ENCODE peak calls at places on chromosome 17, in ten cellular contexts. One of them, this sample, is unnamed.
A peak's percentile ranks its signal among the peaks of the same experiment; 100 is the strongest.

GRCh38 chr17:21397341-21398050 is 21.3 kb downstream of the KCNJ12 start:
- DNase-seq in choroid plexus epithelial cell: peak; percentile 73
- DNase-seq in psoas muscle: peak; percentile 43
- DNase-seq in transverse colon: no peak
- DNase-seq in fibroblast of mammary gland: peak; percentile 71
- DNase-seq in stomach: no peak
- DNase-seq in fibroblast of the aortic adventitia: peak; percentile 74
- DNase-seq in esophagus muscularis mucosa: no peak
- DNase-seq in AG04450: peak; percentile 50
- DNase-seq in mucosa of descending colon: no peak
- DNase-seq in this sample: peak; percentile 35

GRCh38 chr17:661509-661908 is 53.1 kb downstream of the VPS53 start:
- DNase-seq in fibroblast of mammary gland: no peak
- DNase-seq in transverse colon: no peak
- DNase-seq in stomach: no peak
- DNase-seq in mucosa of descending colon: no peak
- DNase-seq in AG04450: no peak
- DNase-seq in esophagus muscularis mucosa: no peak
- DNase-seq in psoas muscle: no peak
- DNase-seq in choroid plexus epithelial cell: no peak
- DNase-seq in fibroblast of the aortic adventitia: no peak
- DNase-seq in this sample: no peak

GRCh38 chr17:73360961-73361761 is 49.4 kb upstream of the CDC42EP4 start:
- DNase-seq in choroid plexus epithelial cell: no peak
- DNase-seq in transverse colon: no peak
- DNase-seq in esophagus muscularis mucosa: no peak
- DNase-seq in AG04450: no peak
- DNase-seq in mucosa of descending colon: no peak
- DNase-seq in stomach: no peak
- DNase-seq in fibroblast of the aortic adventitia: no peak
- DNase-seq in fibroblast of mammary gland: no peak
- DNase-seq in psoas muscle: no peak
- DNase-seq in this sample: no peak

GRCh38 chr17:78899361-78900260 is 3.4 kb downstream of the CEP295NL start:
- DNase-seq in esophagus muscularis mucosa: no peak
- DNase-seq in stomach: no peak
- DNase-seq in fibroblast of the aortic adventitia: peak; percentile 69
- DNase-seq in mucosa of descending colon: no peak
- DNase-seq in psoas muscle: no peak
- DNase-seq in fibroblast of mammary gland: no peak
- DNase-seq in transverse colon: no peak
- DNase-seq in choroid plexus epithelial cell: peak; percentile 64
- DNase-seq in AG04450: no peak
- DNase-seq in this sample: peak; percentile 26

GRCh38 chr17:44360826-44361225 is 2.8 kb downstream of the FAM171A2 start:
- DNase-seq in fibroblast of the aortic adventitia: peak; percentile 43
- DNase-seq in choroid plexus epithelial cell: peak; percentile 80
- DNase-seq in fibroblast of mammary gland: peak; percentile 26
- DNase-seq in mucosa of descending colon: no peak
- DNase-seq in transverse colon: no peak
- DNase-seq in stomach: no peak
- DNase-seq in AG04450: peak; percentile 32
- DNase-seq in psoas muscle: no peak
- DNase-seq in esophagus muscularis mucosa: no peak
- DNase-seq in this sample: peak; percentile 57

GRCh38 chr17:10119203-10120112 is 78.9 kb downstream of the GAS7 start:
- DNase-seq in psoas muscle: peak; percentile 57
- DNase-seq in transverse colon: peak; percentile 77
- DNase-seq in mucosa of descending colon: peak; percentile 80
- DNase-seq in fibroblast of the aortic adventitia: no peak
- DNase-seq in fibroblast of mammary gland: peak; percentile 18
- DNase-seq in AG04450: no peak
- DNase-seq in choroid plexus epithelial cell: no peak
- DNase-seq in stomach: peak; percentile 49
- DNase-seq in esophagus muscularis mucosa: no peak
- DNase-seq in this sample: no peak

GRCh38 chr17:65558683-65559311 is 2.7 kb downstream of the AXIN2 start:
- DNase-seq in fibroblast of the aortic adventitia: no peak
- DNase-seq in AG04450: no peak
- DNase-seq in transverse colon: no peak
- DNase-seq in fibroblast of mammary gland: no peak
- DNase-seq in mucosa of descending colon: peak; percentile 30
- DNase-seq in choroid plexus epithelial cell: no peak
- DNase-seq in psoas muscle: no peak
- DNase-seq in esophagus muscularis mucosa: no peak
- DNase-seq in stomach: no peak
- DNase-seq in this sample: no peak

GRCh38 chr17:41340934-41341861 is 9.4 kb downstream of the KRT33A start:
- DNase-seq in transverse colon: no peak
- DNase-seq in fibroblast of the aortic adventitia: no peak
- DNase-seq in stomach: no peak
- DNase-seq in fibroblast of mammary gland: no peak
- DNase-seq in AG04450: no peak
- DNase-seq in choroid plexus epithelial cell: no peak
- DNase-seq in mucosa of descending colon: no peak
- DNase-seq in esophagus muscularis mucosa: no peak
- DNase-seq in psoas muscle: no peak
- DNase-seq in this sample: no peak

GRCh38 chr17:3531266-3532101 is 26.1 kb downstream of the TRPV3 start:
- DNase-seq in AG04450: no peak
- DNase-seq in choroid plexus epithelial cell: no peak
- DNase-seq in esophagus muscularis mucosa: no peak
- DNase-seq in fibroblast of the aortic adventitia: no peak
- DNase-seq in transverse colon: no peak
- DNase-seq in fibroblast of mammary gland: no peak
- DNase-seq in mucosa of descending colon: no peak
- DNase-seq in psoas muscle: no peak
- DNase-seq in stomach: no peak
- DNase-seq in this sample: no peak

DNA sequence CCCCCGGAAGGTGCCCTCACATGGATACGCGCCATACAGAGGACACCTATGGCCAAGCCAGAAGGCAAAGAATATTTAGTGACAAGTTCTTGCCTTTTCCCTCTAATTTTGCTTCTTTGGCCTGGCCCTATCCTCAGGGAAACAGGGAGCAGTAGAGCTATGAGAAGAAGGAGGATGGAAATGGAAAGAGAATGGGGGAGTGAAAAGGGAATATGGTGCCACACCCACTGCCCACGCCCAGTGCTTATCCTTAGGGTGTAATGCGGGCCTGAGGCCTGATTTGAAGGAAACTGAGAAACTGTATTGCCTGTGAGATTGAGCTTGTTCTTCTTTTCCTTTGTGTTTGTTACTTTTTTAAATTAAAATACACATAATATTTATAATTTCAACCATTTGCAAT is 255.1 kb downstream of the HS3ST3A1 start:
- DNase-seq in transverse colon: no peak
- DNase-seq in AG04450: no peak
- DNase-seq in stomach: no peak
- DNase-seq in psoas muscle: no peak
- DNase-seq in esophagus muscularis mucosa: no peak
- DNase-seq in fibroblast of mammary gland: no peak
- DNase-seq in choroid plexus epithelial cell: no peak
- DNase-seq in fibroblast of the aortic adventitia: no peak
- DNase-seq in mucosa of descending colon: no peak
- DNase-seq in this sample: no peak
- TF ChIP-seq CTCF in transverse colon: no peak
- TF ChIP-seq CTCF in AG04450: no peak
- TF ChIP-seq CTCF in stomach: no peak
- TF ChIP-seq CTCF in psoas muscle: no peak
- TF ChIP-seq CTCF in esophagus muscularis mucosa: no peak
- TF ChIP-seq CTCF in fibroblast of mammary gland: no peak
- TF ChIP-seq CTCF in choroid plexus epithelial cell: no peak
- TF ChIP-seq CTCF in fibroblast of the aortic adventitia: no peak
- TF ChIP-seq CTCF in mucosa of descending colon: no peak
- TF ChIP-seq CTCF in this sample: no peak

DNA sequence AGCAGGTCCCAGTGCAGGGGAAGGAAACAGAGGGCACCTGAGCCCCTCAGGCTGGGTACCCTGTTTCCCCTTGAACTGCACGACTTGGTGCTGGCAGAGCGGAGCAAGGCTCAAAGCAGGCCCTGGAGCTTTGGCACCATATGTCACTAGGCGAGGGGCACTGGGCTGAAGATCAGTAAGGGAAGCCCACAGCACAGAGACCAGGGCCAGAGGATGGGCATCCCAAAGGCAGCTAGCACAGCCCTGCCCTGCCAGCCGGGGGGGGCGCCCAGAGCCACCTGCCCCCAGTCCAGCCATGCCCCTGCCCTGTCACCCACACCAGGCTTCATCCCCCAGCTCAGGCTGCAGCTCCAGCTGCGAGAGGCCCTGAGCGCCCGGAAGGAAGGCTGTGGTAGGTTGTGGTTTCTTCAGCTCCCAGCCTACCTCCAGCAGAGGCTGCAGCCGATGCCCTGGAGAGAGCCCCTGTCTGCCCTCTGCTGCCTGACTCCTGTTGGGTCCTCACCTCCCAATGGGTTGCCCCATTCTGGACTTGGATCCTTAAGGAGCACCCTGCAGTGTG is 10.9 kb downstream of the NHERF1 start:
- DNase-seq in transverse colon: peak; percentile 69
- DNase-seq in fibroblast of the aortic adventitia: no peak
- DNase-seq in fibroblast of mammary gland: no peak
- DNase-seq in mucosa of descending colon: no peak
- DNase-seq in stomach: no peak
- DNase-seq in AG04450: no peak
- DNase-seq in choroid plexus epithelial cell: no peak
- DNase-seq in psoas muscle: no peak
- DNase-seq in esophagus muscularis mucosa: no peak
- DNase-seq in this sample: no peak
- H3K4me3 ChIP-seq in transverse colon: no peak overlapping the region
- H3K4me3 ChIP-seq in fibroblast of the aortic adventitia: no peak overlapping the region
- H3K4me3 ChIP-seq in fibroblast of mammary gland: no peak overlapping the region
- H3K4me3 ChIP-seq in mucosa of descending colon: no peak overlapping the region
- H3K4me3 ChIP-seq in stomach: no peak overlapping the region
- H3K4me3 ChIP-seq in AG04450: no peak overlapping the region
- H3K4me3 ChIP-seq in choroid plexus epithelial cell: no peak overlapping the region
- H3K4me3 ChIP-seq in psoas muscle: no peak overlapping the region
- H3K4me3 ChIP-seq in esophagus muscularis mucosa: no peak overlapping the region
- H3K4me3 ChIP-seq in this sample: no peak overlapping the region

GRCh38 chr17:81822996-81823799 is 9.9 kb downstream of the MCRIP1 start:
- DNase-seq in fibroblast of mammary gland: no peak
- DNase-seq in fibroblast of the aortic adventitia: no peak
- DNase-seq in psoas muscle: no peak
- DNase-seq in mucosa of descending colon: no peak
- DNase-seq in stomach: no peak
- DNase-seq in choroid plexus epithelial cell: no peak
- DNase-seq in transverse colon: no peak
- DNase-seq in AG04450: no peak
- DNase-seq in esophagus muscularis mucosa: no peak
- DNase-seq in this sample: no peak

GRCh38 chr17:81824595-81824994 is 8.5 kb downstream of the MCRIP1 start:
- DNase-seq in AG04450: no peak
- DNase-seq in transverse colon: no peak
- DNase-seq in stomach: no peak
- DNase-seq in psoas muscle: no peak
- DNase-seq in esophagus muscularis mucosa: no peak
- DNase-seq in choroid plexus epithelial cell: no peak
- DNase-seq in fibroblast of the aortic adventitia: no peak
- DNase-seq in mucosa of descending colon: no peak
- DNase-seq in fibroblast of mammary gland: no peak
- DNase-seq in this sample: no peak

GRCh38 chr17:81823800-81824550 is 9.1 kb downstream of the MCRIP1 start:
- DNase-seq in stomach: no peak
- DNase-seq in psoas muscle: no peak
- DNase-seq in AG04450: no peak
- DNase-seq in choroid plexus epithelial cell: no peak
- DNase-seq in fibroblast of the aortic adventitia: no peak
- DNase-seq in transverse colon: no peak
- DNase-seq in fibroblast of mammary gland: no peak
- DNase-seq in esophagus muscularis mucosa: no peak
- DNase-seq in mucosa of descending colon: no peak
- DNase-seq in this sample: no peak

GRCh38 chr17:81828656-81829055 is 4.4 kb downstream of the MCRIP1 start:
- DNase-seq in stomach: no peak
- DNase-seq in mucosa of descending colon: no peak
- DNase-seq in fibroblast of mammary gland: no peak
- DNase-seq in transverse colon: no peak
- DNase-seq in choroid plexus epithelial cell: peak; percentile 48
- DNase-seq in AG04450: no peak
- DNase-seq in psoas muscle: no peak
- DNase-seq in fibroblast of the aortic adventitia: no peak
- DNase-seq in esophagus muscularis mucosa: no peak
- DNase-seq in this sample: no peak

DNA sequence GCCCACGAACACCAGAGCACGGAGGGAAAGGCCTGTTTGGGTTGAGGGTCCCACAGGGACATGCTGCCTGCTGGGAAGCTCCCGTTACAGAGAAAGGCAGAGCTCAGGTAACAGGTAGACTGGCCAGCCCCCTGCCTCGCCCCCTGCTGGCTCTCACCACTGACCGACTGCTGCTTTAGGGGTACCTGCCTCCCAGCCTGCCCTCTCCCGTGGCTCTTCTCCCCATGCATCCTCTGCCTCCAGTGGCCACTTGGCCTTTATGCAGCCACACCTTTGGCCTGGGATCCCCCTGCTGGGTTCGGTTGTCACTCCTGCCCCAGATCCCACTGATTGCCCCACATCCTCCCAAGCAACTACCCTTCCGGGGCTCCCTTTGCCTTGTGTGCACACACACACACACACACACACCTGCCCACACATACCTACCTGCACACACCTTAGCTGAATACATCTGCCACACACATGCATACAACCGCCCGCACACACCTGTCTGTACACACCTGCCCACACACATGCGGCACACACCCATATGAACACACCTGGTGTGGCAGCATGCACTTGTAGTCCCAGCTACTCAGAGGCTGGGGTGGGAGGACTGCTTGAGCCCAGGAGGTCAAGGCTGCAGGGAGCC is 7.1 kb downstream of the MCRIP1 start:
- DNase-seq in psoas muscle: no peak
- DNase-seq in fibroblast of mammary gland: no peak
- DNase-seq in transverse colon: no peak
- DNase-seq in stomach: no peak
- DNase-seq in mucosa of descending colon: no peak
- DNase-seq in fibroblast of the aortic adventitia: no peak
- DNase-seq in AG04450: no peak
- DNase-seq in esophagus muscularis mucosa: no peak
- DNase-seq in choroid plexus epithelial cell: no peak
- DNase-seq in this sample: no peak
- TF ChIP-seq CTCF in psoas muscle: peak; percentile 5
- TF ChIP-seq CTCF in fibroblast of mammary gland: no peak
- TF ChIP-seq CTCF in transverse colon: no peak
- TF ChIP-seq CTCF in stomach: no peak
- TF ChIP-seq CTCF in mucosa of descending colon: no peak
- TF ChIP-seq CTCF in fibroblast of the aortic adventitia: no peak
- TF ChIP-seq CTCF in AG04450: no peak
- TF ChIP-seq CTCF in esophagus muscularis mucosa: no peak
- TF ChIP-seq CTCF in choroid plexus epithelial cell: no peak
- TF ChIP-seq CTCF in this sample: no peak

DNA sequence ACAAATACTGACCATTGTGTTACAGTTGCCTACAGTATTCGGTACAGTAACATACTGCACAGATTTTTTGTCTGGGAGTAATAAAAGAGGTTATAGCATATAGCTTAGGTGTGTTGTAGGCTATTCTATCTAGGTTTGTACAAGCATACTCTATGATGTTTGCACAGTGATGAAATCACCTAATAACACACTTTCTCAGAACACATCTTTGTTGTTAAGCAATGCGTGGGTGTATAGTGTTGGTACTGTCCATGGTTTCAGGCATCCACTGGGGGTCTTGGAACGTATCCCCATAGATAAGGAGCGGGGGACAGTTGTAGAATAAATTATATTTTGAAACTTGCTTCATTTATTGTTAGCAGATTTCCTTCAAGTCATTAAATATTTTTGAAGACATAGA is 293.3 kb upstream of the TBX2 start:
- DNase-seq in AG04450: no peak
- DNase-seq in fibroblast of the aortic adventitia: no peak
- DNase-seq in stomach: no peak
- DNase-seq in fibroblast of mammary gland: no peak
- DNase-seq in psoas muscle: no peak
- DNase-seq in esophagus muscularis mucosa: no peak
- DNase-seq in choroid plexus epithelial cell: no peak
- DNase-seq in transverse colon: no peak
- DNase-seq in mucosa of descending colon: no peak
- DNase-seq in this sample: no peak
- H3K4me3 ChIP-seq in AG04450: no peak overlapping the region
- H3K4me3 ChIP-seq in fibroblast of the aortic adventitia: no peak overlapping the region
- H3K4me3 ChIP-seq in stomach: no peak overlapping the region
- H3K4me3 ChIP-seq in fibroblast of mammary gland: no peak overlapping the region
- H3K4me3 ChIP-seq in psoas muscle: no peak overlapping the region
- H3K4me3 ChIP-seq in esophagus muscularis mucosa: no peak overlapping the region
- H3K4me3 ChIP-seq in choroid plexus epithelial cell: no peak overlapping the region
- H3K4me3 ChIP-seq in transverse colon: no peak overlapping the region
- H3K4me3 ChIP-seq in mucosa of descending colon: no peak overlapping the region
- H3K4me3 ChIP-seq in this sample: no peak overlapping the region

This sample was measured in fibroblast of pulmonary artery.